ENCODE peak calls at places on chromosomes 16 and 17, in nine cellular contexts. B, D, I, R, S, L, E, A and N are unnamed samples.

GRCh38 chr16:12617401-12617819 is 186.3 kb downstream of the CPPED1 start:
- DNase-seq in B (no peak), D (no peak), I (no peak), R (no peak), S (no peak), L (no peak), E (no peak), A (no peak), N (peak)

GRCh38 chr17:1058423-1059130 is 61.6 kb downstream of the TIMM22 start:
- DNase-seq in B (peak), D (peak), I (no peak), R (peak), S (peak), L (no peak), E (peak), A (no peak), N (no peak)

GRCh38 chr17:38605230-38605851 is 411 bp downstream of the SRCIN1 start:
- DNase-seq in B (no peak), D (no peak), I (no peak), R (no peak), S (peak), L (no peak), E (peak), A (no peak), N (no peak)

GRCh38 chr16:46690281-46691178 is 1.1 kb downstream of the ORC6 start:
- DNase-seq in B (peak), D (no peak), I (no peak), R (peak), S (no peak), L (no peak), E (no peak), A (no peak), N (no peak)

GRCh38 chr17:56144205-56144604 is 9.1 kb upstream of the ANKFN1 start:
- DNase-seq in B (no peak), D (no peak), I (no peak), R (no peak), S (no peak), L (no peak), E (no peak), A (no peak), N (no peak)

GRCh38 chr16:3013998-3014690 is 1.4 kb downstream of the CLDN9 start:
- DNase-seq in B (no peak), D (no peak), I (no peak), R (no peak), S (no peak), L (no peak), E (no peak), A (no peak), N (no peak)

GRCh38 chr16:59591480-59591879 is 857.4 kb upstream of the GOT2 start:
- DNase-seq in B (no peak), D (no peak), I (no peak), R (no peak), S (no peak), L (no peak), E (no peak), A (no peak), N (no peak)

GRCh38 chr17:65678534-65678933 is 117.1 kb upstream of the AXIN2 start:
- DNase-seq in B (no peak), D (no peak), I (no peak), R (no peak), S (no peak), L (no peak), E (no peak), A (no peak), N (no peak)

GRCh38 chr16:50067290-50067853 is 1.6 kb downstream of the HEATR3 start:
- DNase-seq in B (no peak), D (no peak), I (no peak), R (peak), S (peak), L (no peak), E (peak), A (no peak), N (no peak)

GRCh38 chr16:87324411-87325275 is 7.5 kb upstream of the C16orf95 start:
- DNase-seq in B (peak), D (no peak), I (no peak), R (peak), S (peak), L (no peak), E (peak), A (peak), N (no peak)

DNA sequence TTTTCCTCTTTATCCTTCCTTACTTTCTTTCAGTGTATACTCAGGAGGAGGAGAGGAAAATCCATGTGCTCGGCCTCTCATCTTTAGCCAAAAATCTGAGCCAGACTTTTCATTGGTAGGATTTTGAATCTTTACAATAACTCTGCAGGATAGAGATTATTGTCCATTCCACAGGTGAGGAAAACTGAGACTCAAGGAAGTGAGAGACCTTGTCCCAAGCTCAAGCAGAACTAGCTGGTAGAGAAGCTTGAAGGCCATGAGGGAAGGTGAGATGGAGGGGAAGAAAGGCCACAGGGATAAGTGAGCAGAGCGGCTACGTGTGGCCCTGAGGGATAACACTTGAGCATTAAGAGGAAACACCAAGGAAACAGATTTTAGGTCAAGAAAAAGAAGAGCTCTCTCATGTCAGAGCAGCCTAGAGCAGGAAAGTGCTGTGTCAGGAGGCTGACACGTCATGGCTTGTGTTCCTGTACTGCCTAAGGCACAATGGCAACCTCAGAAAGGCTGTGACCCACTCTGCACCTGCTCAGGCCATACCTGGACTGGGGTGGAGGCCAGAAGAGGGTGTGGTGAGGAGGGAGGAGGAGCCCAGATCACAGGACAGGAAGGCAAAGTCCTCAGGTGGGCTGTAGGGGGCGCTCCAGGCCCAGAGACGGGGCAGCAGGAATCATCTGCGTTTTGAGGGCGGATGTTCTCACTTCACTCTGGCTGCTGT is 11.9 kb downstream of the MT4 start:
- DNase-seq in B (peak), D (peak), I (peak), R (peak), S (peak), L (peak), E (peak), A (peak), N (no peak)
- TF ChIP-seq CTCF in B (peak), D (peak), I (peak), R (peak), S (peak), L (peak), E (peak), A (peak), N (peak)

GRCh38 chr16:20906871-20907255 is 6.3 kb downstream of the LYRM1 start:
- DNase-seq in B (no peak), D (no peak), I (no peak), R (no peak), S (no peak), L (no peak), E (no peak), A (no peak), N (no peak)

GRCh38 chr16:20904507-20905079 is 4.0 kb downstream of the LYRM1 start:
- DNase-seq in B (no peak), D (peak), I (no peak), R (peak), S (no peak), L (peak), E (no peak), A (no peak), N (no peak)

GRCh38 chr16:20905576-20905975 is 5.0 kb downstream of the LYRM1 start:
- DNase-seq in B (no peak), D (no peak), I (no peak), R (no peak), S (no peak), L (no peak), E (no peak), A (no peak), N (no peak)

GRCh38 chr16:20903889-20904506 is 3.4 kb downstream of the LYRM1 start:
- DNase-seq in B (no peak), D (no peak), I (no peak), R (no peak), S (no peak), L (no peak), E (no peak), A (no peak), N (no peak)

GRCh38 chr16:20906225-20906870 is 5.8 kb downstream of the LYRM1 start:
- DNase-seq in B (no peak), D (no peak), I (no peak), R (no peak), S (no peak), L (no peak), E (no peak), A (no peak), N (no peak)
- TF ChIP-seq POLR2AphosphoS5 in B (no peak), D (no peak), I (peak), R (no peak), S (no peak), L (no peak), E (no peak), A (peak), N (no peak)

GRCh38 chr17:63132509-63132911 is 166.5 kb downstream of the TANC2 start:
- DNase-seq in B (no peak), D (no peak), I (no peak), R (no peak), S (no peak), L (no peak), E (no peak), A (no peak), N (no peak)

GRCh38 chr17:63125987-63126386 is 160.0 kb downstream of the TANC2 start:
- DNase-seq in B (no peak), D (no peak), I (no peak), R (no peak), S (no peak), L (no peak), E (no peak), A (no peak), N (no peak)

GRCh38 chr17:63124958-63125357 is 158.9 kb downstream of the TANC2 start:
- DNase-seq in B (no peak), D (no peak), I (no peak), R (no peak), S (no peak), L (no peak), E (no peak), A (no peak), N (no peak)

GRCh38 chr17:63124536-63124935 is 158.5 kb downstream of the TANC2 start:
- DNase-seq in B (no peak), D (no peak), I (no peak), R (no peak), S (no peak), L (no peak), E (no peak), A (no peak), N (no peak)

DNA sequence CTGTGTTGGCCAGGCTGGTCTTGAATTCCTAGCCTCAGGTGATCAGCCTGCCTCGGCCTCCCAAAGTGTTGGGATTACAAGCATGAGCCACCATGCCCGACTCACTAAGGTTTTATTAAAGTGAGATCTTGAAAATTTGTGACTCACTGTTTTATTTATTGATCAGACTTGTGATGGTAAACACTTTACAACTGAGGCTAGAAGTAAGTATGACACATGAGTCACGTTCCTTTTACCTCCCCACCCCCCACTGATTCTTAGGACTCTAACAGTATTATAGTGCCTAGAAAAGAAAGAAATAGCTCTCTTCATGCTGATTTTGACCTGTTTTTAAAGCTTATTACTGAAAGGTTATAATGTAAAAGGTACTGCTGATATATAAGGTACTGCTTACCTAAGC is 160.6 kb downstream of the TANC2 start:
- DNase-seq in B (no peak), D (no peak), I (no peak), R (no peak), S (no peak), L (no peak), E (no peak), A (no peak), N (no peak)
- TF ChIP-seq EP300 in B (no peak), D (no peak), I (no peak), R (no peak), S (no peak), L (no peak), E (no peak), A (no peak), N (no peak)

DNA sequence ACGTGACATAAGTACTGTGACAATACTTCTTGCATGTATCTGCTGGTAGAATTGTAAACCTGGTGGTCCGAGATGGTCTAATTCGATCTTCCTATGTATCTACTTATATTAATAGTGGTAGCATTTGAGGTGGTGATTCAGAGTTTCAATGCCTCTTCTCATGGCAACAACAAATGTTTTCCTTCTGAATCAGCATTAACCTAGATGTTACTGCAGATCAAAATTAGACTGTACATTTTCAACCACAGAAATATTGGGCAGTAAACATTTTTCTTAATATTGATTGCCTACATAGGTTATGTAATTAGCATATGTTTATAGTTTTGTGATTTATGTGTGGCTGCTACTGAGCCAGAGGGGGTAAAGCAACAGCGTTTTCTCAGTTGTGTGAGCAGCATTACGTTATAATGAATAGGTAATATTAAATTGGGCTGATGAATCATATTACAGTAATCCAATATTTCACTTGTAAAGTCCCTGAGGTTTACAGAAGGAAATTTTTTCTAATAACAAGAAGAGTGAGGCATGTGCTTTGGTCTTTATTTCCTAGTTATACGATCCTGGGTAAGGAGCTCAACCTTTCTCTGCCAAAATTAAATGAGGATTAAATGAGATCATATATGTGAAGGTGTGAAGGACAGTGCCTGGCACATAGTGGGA is 18.8 kb upstream of the BMERB1 start:
- DNase-seq in B (no peak), D (no peak), I (no peak), R (no peak), S (no peak), L (no peak), E (no peak), A (no peak), N (no peak)
- TF ChIP-seq CTCF in B (no peak), D (no peak), I (no peak), R (no peak), S (no peak), L (no peak), E (no peak), A (no peak), N (no peak)

GRCh38 chr16:8674413-8675022 is at the start of gene ABAT:
- DNase-seq in B (peak), D (peak), I (peak), R (peak), S (peak), L (peak), E (peak), A (peak), N (peak)
- TF ChIP-seq POLR2AphosphoS5 in B (peak), D (peak), I (peak), R (peak), S (no peak), L (peak), E (no peak), A (no peak), N (peak)

GRCh38 chr16:1759511-1759910 is 11.8 kb downstream of the NME3 start:
- DNase-seq in B (no peak), D (no peak), I (no peak), R (no peak), S (no peak), L (no peak), E (no peak), A (no peak), N (no peak)
- TF ChIP-seq EP300 in B (no peak), D (no peak), I (no peak), R (no peak), S (no peak), L (no peak), E (no peak), A (no peak), N (no peak)

GRCh38 chr17:14768923-14769322 is 468.0 kb downstream of the HS3ST3B1 start:
- DNase-seq in B (no peak), D (no peak), I (no peak), R (no peak), S (no peak), L (no peak), E (no peak), A (no peak), N (peak)
- TF ChIP-seq CTCF in B (no peak), D (no peak), I (no peak), R (peak), S (no peak), L (no peak), E (no peak), A (no peak), N (no peak)

DNA sequence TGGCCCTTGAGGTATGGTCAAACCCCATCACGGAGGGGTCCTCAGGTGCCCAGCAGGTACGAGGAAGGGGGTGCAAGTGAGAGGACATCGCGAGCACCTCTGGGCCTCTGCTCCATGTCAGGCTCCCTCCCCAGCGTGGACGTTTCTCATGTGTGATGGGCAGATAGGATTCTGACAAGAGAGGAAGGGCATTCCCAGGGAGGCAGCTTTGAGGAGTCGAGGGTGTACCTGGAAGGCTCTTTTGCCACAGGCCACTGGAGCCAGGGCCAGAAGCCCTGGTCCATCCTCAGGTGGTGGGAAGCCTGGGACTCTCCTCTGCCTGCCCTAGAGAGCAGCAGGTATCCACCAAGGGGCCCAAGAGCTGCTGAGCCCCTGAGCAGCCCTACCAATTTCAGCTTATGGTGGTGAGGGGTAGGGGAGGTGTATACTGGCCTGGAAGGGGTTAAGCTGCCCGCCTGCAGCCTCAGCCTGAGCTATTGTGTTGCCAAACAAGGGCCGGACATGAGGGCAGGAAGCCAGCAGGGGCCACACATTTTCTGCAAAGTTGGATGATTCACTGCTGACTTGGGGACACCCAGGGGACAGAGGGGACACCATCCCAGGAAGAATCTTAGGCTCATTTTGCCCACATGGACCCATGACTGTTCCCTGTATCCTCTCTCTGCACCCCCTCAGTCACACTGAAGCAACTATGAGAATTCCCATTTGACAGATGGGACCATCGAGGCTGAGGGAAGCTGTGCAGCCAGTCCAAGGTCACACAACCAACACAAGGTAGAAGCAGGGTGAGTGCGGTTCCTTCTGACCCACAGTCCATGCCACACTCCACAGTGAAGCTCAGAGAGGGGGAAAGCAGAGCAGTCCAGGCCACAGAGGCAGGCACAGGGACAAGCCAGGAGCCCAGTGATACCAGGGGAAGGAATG is 1.7 kb downstream of the CDH5 start:
- DNase-seq in B (no peak), D (no peak), I (no peak), R (no peak), S (no peak), L (no peak), E (no peak), A (no peak), N (no peak)
- TF ChIP-seq POLR2AphosphoS5 in B (no peak), D (no peak), I (no peak), R (no peak), S (no peak), L (no peak), E (no peak), A (no peak), N (no peak)

GRCh38 chr17:2475056-2475455 is 36.6 kb downstream of the METTL16 start:
- DNase-seq in B (no peak), D (no peak), I (no peak), R (no peak), S (no peak), L (no peak), E (no peak), A (no peak), N (no peak)
- TF ChIP-seq EP300 in B (no peak), D (no peak), I (no peak), R (no peak), S (no peak), L (no peak), E (no peak), A (no peak), N (no peak)

DNA sequence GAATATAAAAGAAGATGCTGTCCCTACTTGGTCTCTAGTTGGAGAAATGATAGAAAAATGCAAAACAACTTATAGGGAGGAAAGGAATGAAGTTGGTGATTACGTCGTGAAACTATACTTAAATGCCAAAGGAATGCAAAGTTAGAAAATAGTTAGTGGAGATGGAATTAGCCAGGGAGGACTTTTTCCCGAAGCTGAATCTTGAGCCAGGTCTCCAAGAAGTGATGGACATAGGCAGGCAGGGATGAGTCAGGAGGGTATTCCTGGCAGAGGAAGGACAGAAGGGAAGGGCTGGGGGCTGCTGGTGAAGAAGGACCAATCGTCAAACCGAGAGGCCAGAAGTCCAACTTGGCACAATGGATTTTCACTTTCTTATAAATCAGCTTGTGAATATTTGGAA is 1.8 kb downstream of the SNTB2 start:
- DNase-seq in B (no peak), D (no peak), I (peak), R (no peak), S (no peak), L (no peak), E (no peak), A (no peak), N (no peak)
- TF ChIP-seq CTCF in B (no peak), D (no peak), I (no peak), R (no peak), S (no peak), L (no peak), E (no peak), A (no peak), N (no peak)